ENCODE peak calls at places on chromosomes 4 and X, in four cellular contexts. One of them, this sample, is unnamed.
A peak's percentile ranks its signal among the peaks of the same experiment; 100 is the strongest.

GRCh38 chr4:80112236-80112635 is 39.2 kb upstream of the ANTXR2 start:
- DNase-seq in GM20000: no peak
- DNase-seq in GF-D8: no peak
- DNase-seq in activated CD8-positive, alpha-beta memory T cell treated with anti-CD3 and anti-CD28 coated beads, Interleukin-2, amount 50 U/mL, for 48 hours: no peak
- DNase-seq in this sample: no peak

GRCh38 chrX:15853586-15854079 is 980 bp downstream of the AP1S2 start:
- DNase-seq in GM20000: no peak
- DNase-seq in GF-D8: no peak
- DNase-seq in activated CD8-positive, alpha-beta memory T cell treated with anti-CD3 and anti-CD28 coated beads, Interleukin-2, amount 50 U/mL, for 48 hours: no peak
- DNase-seq in this sample: no peak

GRCh38 chr4:70705146-70705855 is 16.5 kb upstream of the RUFY3 start:
- DNase-seq in activated CD8-positive, alpha-beta memory T cell treated with anti-CD3 and anti-CD28 coated beads, Interleukin-2, amount 50 U/mL, for 48 hours: peak; percentile 87
- DNase-seq in GM20000: peak; percentile 87
- DNase-seq in GF-D8: peak; percentile 50
- DNase-seq in this sample: no peak

GRCh38 chr4:1978226-1978625 is 30.5 kb downstream of the NELFA start:
- DNase-seq in activated CD8-positive, alpha-beta memory T cell treated with anti-CD3 and anti-CD28 coated beads, Interleukin-2, amount 50 U/mL, for 48 hours: peak; percentile 49
- DNase-seq in GF-D8: no peak
- DNase-seq in GM20000: no peak
- DNase-seq in this sample: no peak

GRCh38 chr4:127656047-127656680 is 23.4 kb downstream of the INTU start:
- DNase-seq in GM20000: no peak
- DNase-seq in activated CD8-positive, alpha-beta memory T cell treated with anti-CD3 and anti-CD28 coated beads, Interleukin-2, amount 50 U/mL, for 48 hours: no peak
- DNase-seq in GF-D8: no peak
- DNase-seq in this sample: no peak

GRCh38 chrX:139560221-139560620 is 29.7 kb downstream of the F9 start:
- DNase-seq in GF-D8: no peak
- DNase-seq in activated CD8-positive, alpha-beta memory T cell treated with anti-CD3 and anti-CD28 coated beads, Interleukin-2, amount 50 U/mL, for 48 hours: no peak
- DNase-seq in GM20000: no peak
- DNase-seq in this sample: no peak

GRCh38 chrX:8967471-8967870 is 66.5 kb downstream of the FAM9B start:
- DNase-seq in GM20000: no peak
- DNase-seq in GF-D8: no peak
- DNase-seq in activated CD8-positive, alpha-beta memory T cell treated with anti-CD3 and anti-CD28 coated beads, Interleukin-2, amount 50 U/mL, for 48 hours: no peak
- DNase-seq in this sample: no peak

GRCh38 chr4:187289371-187289770 is 565.7 kb upstream of the FAT1 start:
- DNase-seq in GF-D8: no peak
- DNase-seq in activated CD8-positive, alpha-beta memory T cell treated with anti-CD3 and anti-CD28 coated beads, Interleukin-2, amount 50 U/mL, for 48 hours: no peak
- DNase-seq in GM20000: no peak
- DNase-seq in this sample: no peak

GRCh38 chr4:55386073-55386472 is 9.7 kb upstream of the TMEM165 start:
- DNase-seq in GF-D8: no peak
- DNase-seq in GM20000: peak; percentile 25
- DNase-seq in activated CD8-positive, alpha-beta memory T cell treated with anti-CD3 and anti-CD28 coated beads, Interleukin-2, amount 50 U/mL, for 48 hours: no peak
- DNase-seq in this sample: no peak

GRCh38 chr4:39304651-39305050 is 61.5 kb downstream of the RFC1 start:
- DNase-seq in activated CD8-positive, alpha-beta memory T cell treated with anti-CD3 and anti-CD28 coated beads, Interleukin-2, amount 50 U/mL, for 48 hours: no peak
- DNase-seq in GM20000: no peak
- DNase-seq in GF-D8: no peak
- DNase-seq in this sample: no peak

GRCh38 chrX:102651968-102652744 is 873 bp downstream of the GPRASP1 start:
- DNase-seq in GF-D8: no peak
- DNase-seq in activated CD8-positive, alpha-beta memory T cell treated with anti-CD3 and anti-CD28 coated beads, Interleukin-2, amount 50 U/mL, for 48 hours: peak; percentile 56
- DNase-seq in GM20000: peak; percentile 11
- DNase-seq in this sample: no peak